ENCODE peak calls at places on chromosomes 2 and 18, in four cellular contexts. One of them, this sample, is unnamed.

GRCh38 chr18:54284967-54285785 is 15.9 kb downstream of the POLI start:
- DNase-seq in HepG2: no peak
- DNase-seq in K562: no peak
- DNase-seq in H1: no peak
- DNase-seq in this sample: no peak

GRCh38 chr2:33336036-33336625 is 140.3 kb upstream of the RASGRP3 start:
- DNase-seq in HepG2: no peak
- DNase-seq in K562: no peak
- DNase-seq in H1: no peak
- DNase-seq in this sample: no peak

GRCh38 chr18:44869533-44869932 is 188.8 kb downstream of the SETBP1 start:
- DNase-seq in HepG2: no peak
- DNase-seq in K562: no peak
- DNase-seq in H1: no peak
- DNase-seq in this sample: no peak

GRCh38 chr2:145752091-145752806 is 1232.3 kb upstream of the ZEB2 start:
- DNase-seq in HepG2: peak
- DNase-seq in K562: peak
- DNase-seq in H1: no peak
- DNase-seq in this sample: peak

GRCh38 chr2:204183608-204184007 is 247.0 kb downstream of the ICOS start:
- DNase-seq in HepG2: no peak
- DNase-seq in K562: no peak
- DNase-seq in H1: no peak
- DNase-seq in this sample: no peak

GRCh38 chr2:215830313-215830712 is 183.0 kb downstream of the MREG start:
- DNase-seq in HepG2: peak
- DNase-seq in K562: peak
- DNase-seq in H1: no peak
- DNase-seq in this sample: peak

GRCh38 chr2:38797953-38798352 is 19.9 kb downstream of the GEMIN6 start:
- DNase-seq in HepG2: no peak
- DNase-seq in K562: no peak
- DNase-seq in H1: no peak
- DNase-seq in this sample: no peak

GRCh38 chr2:21317131-21317530 is 193.4 kb downstream of the TDRD15 start:
- DNase-seq in HepG2: peak
- DNase-seq in K562: peak
- DNase-seq in H1: peak
- DNase-seq in this sample: peak

GRCh38 chr18:5513947-5514346 is 29.9 kb downstream of the EPB41L3 start:
- DNase-seq in HepG2: no peak
- DNase-seq in K562: no peak
- DNase-seq in H1: no peak
- DNase-seq in this sample: no peak

GRCh38 chr2:188892632-188893031 is 81.5 kb upstream of the COL3A1 start:
- DNase-seq in HepG2: no peak
- DNase-seq in K562: no peak
- DNase-seq in H1: no peak
- DNase-seq in this sample: no peak
- TF ChIP-seq ATF3 in HepG2: no peak
- TF ChIP-seq ATF3 in K562: no peak
- TF ChIP-seq ATF3 in H1: no peak
- TF ChIP-seq ATF3 in this sample: no peak

DNA sequence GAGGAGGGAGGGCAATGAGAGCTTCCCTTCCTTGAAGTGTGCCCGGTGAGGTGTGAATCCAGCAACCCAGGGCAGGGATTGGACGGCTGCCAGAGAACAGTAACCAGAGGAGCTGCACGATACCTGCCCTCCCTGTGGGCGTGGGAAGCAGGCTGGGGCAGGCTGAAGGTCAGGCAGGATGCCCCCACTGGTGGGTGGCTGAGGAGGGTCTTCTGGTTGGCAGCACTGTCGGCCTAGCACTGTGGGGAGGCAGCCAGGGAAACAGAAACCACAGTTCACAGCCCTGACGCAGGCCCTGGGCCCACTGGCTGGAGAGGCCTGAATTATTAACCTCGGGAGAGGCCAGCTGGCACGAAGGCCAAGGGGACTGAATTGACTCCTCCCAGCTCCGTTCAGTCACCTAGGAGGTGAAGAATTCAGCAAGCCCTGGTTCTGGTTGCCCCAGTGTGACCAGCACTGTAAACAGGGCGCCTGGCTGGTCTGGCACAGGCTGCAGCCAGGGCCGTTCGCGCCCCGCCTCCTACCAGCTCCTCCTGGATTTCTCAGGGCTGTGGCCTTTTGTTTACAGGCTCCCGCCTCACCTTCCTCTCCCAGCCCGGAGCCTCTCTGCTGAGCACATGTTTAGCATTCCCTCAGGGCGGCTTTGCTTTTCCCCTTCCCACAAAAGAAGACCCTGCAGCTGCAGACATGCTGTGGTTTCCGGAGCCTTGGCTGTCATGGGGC is 97.7 kb downstream of the B3GNT2 start:
- DNase-seq in HepG2: peak
- DNase-seq in K562: no peak
- DNase-seq in H1: peak
- DNase-seq in this sample: no peak
- TF ChIP-seq FOSL1 in HepG2: no peak
- TF ChIP-seq FOSL1 in K562: no peak
- TF ChIP-seq FOSL1 in H1: no peak
- TF ChIP-seq FOSL1 in this sample: no peak

GRCh38 chr2:168961450-168962229 is 60.5 kb downstream of the G6PC2 start:
- DNase-seq in HepG2: peak
- DNase-seq in K562: peak
- DNase-seq in H1: peak
- DNase-seq in this sample: peak
- TF ChIP-seq RAD21 in HepG2: peak
- TF ChIP-seq RAD21 in K562: peak
- TF ChIP-seq RAD21 in H1: peak
- TF ChIP-seq RAD21 in this sample: peak

DNA sequence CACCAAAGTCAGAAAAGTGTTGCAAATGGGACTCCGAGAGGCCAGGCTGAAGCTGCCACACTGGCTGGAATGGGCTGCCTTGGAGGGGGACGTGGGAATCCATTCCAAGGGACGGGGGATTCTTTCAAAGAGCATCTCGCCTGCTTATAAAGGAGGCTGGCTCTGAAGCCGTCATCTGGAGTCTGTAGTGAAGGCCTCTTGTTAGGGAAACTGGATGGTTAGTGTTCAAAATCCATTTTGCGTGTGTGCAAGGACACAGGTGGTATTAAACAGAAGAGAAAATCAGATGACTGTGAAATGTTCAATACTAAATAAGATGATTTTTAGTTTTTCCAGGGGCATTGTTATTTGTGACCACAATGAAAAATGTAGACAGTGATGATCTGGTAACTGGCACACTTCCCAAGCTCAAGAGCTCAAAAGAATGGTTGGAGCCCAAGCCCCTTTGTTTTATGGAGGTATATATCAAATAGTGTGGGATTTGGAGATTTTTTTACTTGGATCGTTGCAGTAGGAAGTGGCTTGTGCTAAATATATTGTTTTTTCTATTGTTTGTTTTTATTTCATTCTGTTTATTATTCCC is 825 bp downstream of the FAM228B start:
- DNase-seq in HepG2: no peak
- DNase-seq in K562: no peak
- DNase-seq in H1: no peak
- DNase-seq in this sample: no peak
- TF ChIP-seq ATF3 in HepG2: no peak
- TF ChIP-seq ATF3 in K562: no peak
- TF ChIP-seq ATF3 in H1: no peak
- TF ChIP-seq ATF3 in this sample: no peak

This sample was measured in HCT116.